ENCODE peak calls at places on chromosomes 13 and 19, in four cellular contexts. F is K562, O is GM12878, V is GM12891. X is an unnamed sample.

GRCh38 chr13:41458939-41459753 is 1.8 kb downstream of the RGCC start:
- DNase-seq in V (peak; percentile 41), O (no peak), F (peak; percentile 51), X (peak; percentile 93)

GRCh38 chr19:46408611-46409039 is 4.7 kb downstream of the CCDC8 start:
- DNase-seq in O (no peak), F (no peak), V (no peak), X (no peak)

GRCh38 chr19:8392017-8392591 is 1.9 kb downstream of the RAB11B start:
- DNase-seq in V (no peak), O (no peak), F (no peak), X (no peak)

GRCh38 chr19:39053276-39054090 is 21.1 kb upstream of the FBXO27 start:
- DNase-seq in F (no peak), V (no peak), O (no peak), X (no peak)

GRCh38 chr13:73958657-73959397 is 175.4 kb downstream of the KLF12 start:
- DNase-seq in O (no peak), F (no peak), V (no peak), X (no peak)

GRCh38 chr13:113749507-113749906 is 9.5 kb upstream of the TMEM255B start:
- DNase-seq in F (no peak), V (no peak), O (no peak), X (no peak)

GRCh38 chr19:38744298-38744681 is at the start of gene CAPN12:
- DNase-seq in F (no peak), O (no peak), V (no peak), X (no peak)

GRCh38 chr13:86020350-86021002 is 221.3 kb upstream of the SLITRK6 start:
- DNase-seq in F (no peak), V (no peak), O (no peak), X (no peak)

GRCh38 chr19:18919895-18920204 is 335 bp downstream of the DDX49 start:
- DNase-seq in O (no peak), F (no peak), V (no peak), X (no peak)

GRCh38 chr13:100333141-100333540 is 244.2 kb downstream of the PCCA start:
- DNase-seq in V (no peak), O (no peak), F (no peak), X (no peak)

GRCh38 chr19:5718032-5718578 is 1.8 kb downstream of the LONP1 start:
- DNase-seq in O (no peak), V (no peak), F (no peak), X (no peak)

GRCh38 chr13:66021846-66022245 is 1208.3 kb downstream of the PCDH9 start:
- DNase-seq in O (no peak), F (no peak), V (no peak), X (no peak)

GRCh38 chr19:46065486-46065885 is 24.7 kb upstream of the IGFL4 start:
- DNase-seq in F (no peak), V (no peak), O (no peak), X (no peak)

DNA sequence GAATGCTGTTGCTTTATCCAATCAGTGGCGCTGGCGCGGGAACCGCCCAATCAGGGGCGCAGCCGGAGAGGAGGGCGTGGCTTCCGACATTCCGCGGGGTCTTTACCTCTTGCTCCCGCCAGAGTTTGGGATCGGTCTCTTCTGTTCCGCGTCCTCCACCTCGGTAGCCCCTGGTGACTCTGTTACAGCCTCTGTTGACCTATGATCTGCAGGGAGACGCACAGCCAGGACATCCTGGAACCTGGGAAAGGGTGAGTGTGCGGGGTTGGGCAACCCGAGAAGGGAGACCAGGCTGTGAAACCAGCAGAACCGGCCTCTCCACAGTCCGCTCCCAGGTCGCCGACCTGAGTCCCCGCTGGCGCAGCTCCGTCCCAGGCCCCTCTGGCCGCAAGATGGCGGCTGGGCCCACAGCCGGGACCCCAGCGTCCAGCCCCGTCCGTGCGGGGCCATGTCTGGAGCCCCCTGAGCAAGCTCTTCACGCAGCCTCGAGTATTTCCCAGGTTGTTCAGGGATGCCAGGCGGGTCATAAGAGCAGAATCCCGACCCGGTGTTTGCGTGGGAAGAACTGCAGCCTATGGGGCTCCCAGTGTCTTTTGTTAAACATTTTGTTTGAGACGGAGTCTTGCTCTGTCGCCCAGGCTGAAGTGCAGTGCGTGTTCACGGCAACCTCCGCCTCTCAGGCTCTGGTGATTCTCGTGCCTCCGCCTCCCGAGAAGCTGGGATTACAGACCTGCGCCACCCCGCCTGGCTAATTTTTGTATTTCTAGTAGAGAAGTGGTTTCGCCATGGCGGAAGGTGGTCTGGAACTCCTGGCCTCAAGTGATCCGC is 4.4 kb upstream of the ZNF681 start:
- DNase-seq in F (peak; percentile 86), O (peak; percentile 32), V (peak; percentile 25), X (no peak)
- TF ChIP-seq POLR2AphosphoS5 in F (peak; percentile 62), O (no peak), V (no peak), X (no peak)

DNA sequence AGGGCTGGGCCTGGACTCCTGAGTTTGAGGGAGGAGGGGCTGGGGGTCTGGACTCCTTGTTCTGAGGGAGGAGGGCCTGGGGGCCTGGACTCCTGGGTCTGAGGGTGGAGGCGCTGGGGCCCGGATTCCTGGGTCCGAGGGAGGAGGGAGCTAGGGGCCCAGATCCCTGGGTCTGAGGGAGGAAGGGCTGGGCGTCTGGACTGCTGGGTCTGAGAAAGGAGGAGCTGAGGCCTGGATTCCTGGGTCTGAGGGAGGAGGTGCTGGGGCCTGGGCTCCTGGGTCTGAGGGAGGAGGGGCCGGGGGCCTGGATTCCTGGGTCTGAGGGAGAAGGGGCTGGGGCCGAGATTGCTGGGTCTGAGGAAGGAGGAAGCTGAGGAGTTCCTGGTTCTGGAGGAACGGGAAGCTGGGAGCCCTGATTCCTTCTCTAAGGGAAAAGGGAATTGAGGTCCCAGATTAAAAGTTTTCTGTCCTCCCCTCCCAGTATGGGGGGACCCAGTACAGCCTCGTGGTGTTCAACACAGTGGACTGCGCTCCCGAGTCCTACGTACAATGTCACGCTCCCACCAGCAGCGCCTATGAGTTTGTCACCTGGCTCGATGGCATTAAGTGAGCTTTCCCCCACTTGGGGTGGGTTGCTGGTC is 722 bp downstream of the MED25 start:
- DNase-seq in V (no peak), F (peak; percentile 34), O (no peak), X (no peak)
- TF ChIP-seq SPI1 in V (no peak), F (no peak), O (no peak), X (no peak)

DNA sequence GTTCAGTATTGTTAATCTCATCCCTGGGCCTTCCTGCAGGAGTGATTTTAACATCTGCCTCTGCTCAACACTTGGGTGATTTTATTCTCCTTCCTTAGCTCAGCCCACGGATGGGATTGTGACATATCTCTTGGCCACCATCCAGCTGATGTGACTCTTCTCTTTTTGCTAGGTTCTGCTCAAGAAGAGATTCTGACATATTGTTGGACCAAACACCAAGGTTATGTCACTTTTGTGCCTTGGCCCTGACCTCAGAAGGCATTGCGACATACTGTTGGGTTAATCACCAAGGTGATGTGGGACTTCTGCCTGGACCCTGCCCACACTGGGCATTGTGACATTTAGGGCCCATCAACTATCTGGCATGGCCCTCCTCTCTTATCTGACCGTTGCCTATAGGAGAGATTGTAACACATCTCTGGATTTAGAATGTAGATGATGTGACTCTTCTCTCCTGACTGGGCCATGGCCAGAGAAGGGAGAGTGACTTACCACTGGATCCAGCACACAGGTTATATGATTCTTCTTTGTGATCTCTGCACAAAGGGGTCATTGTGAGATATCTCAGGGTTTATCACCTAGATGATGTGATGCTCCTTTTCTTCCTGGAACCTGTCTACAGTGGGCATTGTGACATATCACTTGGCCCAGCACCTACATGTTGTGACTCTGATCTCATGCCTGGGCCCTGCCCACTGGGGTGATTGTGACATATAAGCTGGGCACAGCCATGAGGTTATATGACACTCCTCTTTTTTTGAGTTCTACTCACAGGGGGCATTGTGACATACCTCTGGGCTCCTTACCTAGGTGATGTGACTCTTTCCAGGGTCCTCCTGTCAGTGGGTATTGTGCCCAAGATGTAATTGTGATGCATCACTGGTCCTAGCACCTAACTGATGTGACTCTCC is 88.8 kb downstream of the ZNF429 start:
- DNase-seq in F (peak; percentile 41), O (no peak), V (no peak), X (peak; percentile 83)
- TF ChIP-seq POLR2AphosphoS5 in F (peak; percentile 24), O (no peak), V (no peak), X (peak; percentile 44)

GRCh38 chr19:2511570-2511969 is 35.6 kb downstream of the GADD45B start:
- DNase-seq in V (no peak), F (no peak), O (no peak), X (no peak)
- TF ChIP-seq SPI1 in V (no peak), F (no peak), O (no peak), X (no peak)

GRCh38 chr19:16415806-16416205 is 56.0 kb downstream of the EPS15L1 start:
- DNase-seq in F (no peak), O (no peak), V (no peak), X (no peak)

GRCh38 chr19:16417660-16418596 is 53.8 kb downstream of the EPS15L1 start:
- DNase-seq in O (no peak), V (peak; percentile 92), F (peak; percentile 84), X (peak; percentile 38)

GRCh38 chr19:16416996-16417395 is 54.8 kb downstream of the EPS15L1 start:
- DNase-seq in O (no peak), V (no peak), F (no peak), X (no peak)

GRCh38 chr19:16418597-16418962 is 53.2 kb downstream of the EPS15L1 start:
- DNase-seq in F (no peak), V (no peak), O (no peak), X (no peak)

GRCh38 chr19:16416574-16416973 is 55.2 kb downstream of the EPS15L1 start:
- DNase-seq in V (no peak), O (no peak), F (no peak), X (no peak)
- TF ChIP-seq POLR2AphosphoS5 in V (no peak), O (no peak), F (no peak), X (no peak)

GRCh38 chr19:9673912-9674668 is 810 bp downstream of the ZNF562 start:
- DNase-seq in V (no peak), O (peak; percentile 1), F (no peak), X (peak; percentile 9)
- TF ChIP-seq SPI1 in V (no peak), O (no peak), F (no peak), X (no peak)

GRCh38 chr19:804419-805160 is 7.3 kb downstream of the PTBP1 start:
- DNase-seq in O (no peak), F (peak; percentile 29), V (no peak), X (peak; percentile 36)
- TF ChIP-seq POLR2AphosphoS5 in O (peak; percentile 29), F (peak; percentile 18), V (peak; percentile 37), X (peak; percentile 31)

DNA sequence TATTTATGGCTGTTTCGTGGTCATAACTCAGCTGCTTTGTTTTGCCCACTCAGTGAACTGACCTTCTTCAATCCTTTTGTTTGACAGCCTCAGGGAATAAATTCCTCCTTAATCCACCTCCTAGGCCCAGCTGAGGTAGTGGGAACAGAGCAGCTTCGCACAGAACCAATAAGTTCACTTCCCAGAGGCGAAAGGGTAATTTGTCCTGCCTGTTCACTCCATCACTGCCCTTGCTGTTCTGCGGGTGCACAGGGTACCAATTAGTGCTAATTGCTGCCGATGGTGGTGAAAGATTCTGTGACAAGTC is 68.8 kb downstream of the ERCC5 start:
- DNase-seq in O (no peak), F (no peak), V (no peak), X (no peak)
- TF ChIP-seq SPI1 in O (no peak), F (no peak), V (no peak), X (no peak)

DNA sequence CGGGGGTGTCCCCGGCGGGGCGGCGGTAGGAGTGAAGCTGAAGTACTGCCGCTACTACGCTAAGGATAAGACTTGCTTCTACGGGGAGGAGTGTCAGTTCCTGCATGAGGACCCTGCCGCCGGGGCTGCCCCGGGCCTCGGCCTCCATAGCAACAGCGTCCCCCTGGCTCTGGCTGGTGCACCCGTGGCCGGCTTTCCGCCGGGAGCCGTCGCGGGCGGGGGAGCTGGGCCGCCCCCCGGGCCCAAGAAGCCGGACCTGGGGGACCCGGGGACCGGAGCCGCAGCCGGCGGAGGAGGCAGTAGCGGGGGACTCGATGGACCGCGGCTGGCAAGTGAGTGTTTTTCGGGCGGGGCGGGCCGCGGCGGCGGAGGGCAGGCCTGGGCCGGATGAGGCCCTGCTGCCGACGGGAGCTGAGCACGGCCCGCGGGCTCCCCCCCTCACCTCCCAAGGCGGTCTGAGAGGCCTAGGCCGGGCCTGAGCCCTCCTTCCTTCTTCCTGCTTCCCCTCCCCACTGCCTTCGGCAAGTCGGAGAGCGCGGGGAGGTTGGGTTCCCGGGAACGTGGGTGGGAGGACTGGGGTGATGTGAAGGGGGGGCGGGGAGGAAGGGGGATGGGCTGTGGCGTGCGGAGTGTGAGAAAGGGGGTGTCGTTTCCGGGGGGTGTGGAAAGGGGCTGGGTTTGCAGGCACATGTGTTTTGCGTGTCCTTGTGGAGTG is 568 bp downstream of the PAN3 start:
- DNase-seq in V (peak; percentile 58), F (peak; percentile 76), O (peak; percentile 80), X (peak; percentile 95)
- TF ChIP-seq POLR2AphosphoS5 in V (peak; percentile 82), F (peak; percentile 80), O (peak; percentile 80), X (peak; percentile 73)